ENCODE peak calls at places on chromosomes 5 and 9, in four cellular contexts. One of them, this sample, is unnamed. For H3K4me1, the result is how much of the 10 kb centered on the place peaks cover.

GRCh38 chr5:180853121-180853520 is 8.0 kb downstream of the ZFP62 start:
- DNase-seq in mammary epithelial cell: no peak
- DNase-seq in transverse colon: no peak
- DNase-seq in neural progenitor cell: no peak
- DNase-seq in this sample: no peak

GRCh38 chr9:119834064-119834620 is 464.9 kb upstream of the BRINP1 start:
- DNase-seq in neural progenitor cell: no peak
- DNase-seq in transverse colon: no peak
- DNase-seq in mammary epithelial cell: no peak
- DNase-seq in this sample: no peak

GRCh38 chr5:113546711-113547159 is 33.2 kb downstream of the YTHDC2 start:
- DNase-seq in neural progenitor cell: no peak
- DNase-seq in mammary epithelial cell: peak
- DNase-seq in transverse colon: no peak
- DNase-seq in this sample: no peak

GRCh38 chr9:86732514-86732913 is 214.8 kb downstream of the GAS1 start:
- DNase-seq in neural progenitor cell: no peak
- DNase-seq in transverse colon: no peak
- DNase-seq in mammary epithelial cell: peak
- DNase-seq in this sample: peak

GRCh38 chr5:132369471-132370240 is at the start of gene SLC22A5:
- DNase-seq in mammary epithelial cell: peak
- DNase-seq in transverse colon: peak
- DNase-seq in neural progenitor cell: peak
- DNase-seq in this sample: peak

GRCh38 chr5:124884108-124884507 is 137.7 kb upstream of the ZNF608 start:
- DNase-seq in mammary epithelial cell: no peak
- DNase-seq in transverse colon: no peak
- DNase-seq in neural progenitor cell: no peak
- DNase-seq in this sample: no peak

GRCh38 chr5:158991391-158991790 is 108.3 kb downstream of the EBF1 start:
- DNase-seq in mammary epithelial cell: no peak
- DNase-seq in neural progenitor cell: no peak
- DNase-seq in transverse colon: no peak
- DNase-seq in this sample: no peak

GRCh38 chr5:160159991-160160826 is 41.0 kb upstream of the PWWP2A start:
- DNase-seq in mammary epithelial cell: peak
- DNase-seq in neural progenitor cell: peak
- DNase-seq in transverse colon: no peak
- DNase-seq in this sample: no peak

GRCh38 chr9:76703270-76703669 is 61.0 kb upstream of the PCA3 start:
- DNase-seq in mammary epithelial cell: no peak
- DNase-seq in transverse colon: no peak
- DNase-seq in neural progenitor cell: no peak
- DNase-seq in this sample: no peak

GRCh38 chr9:75087279-75087823 is 604 bp downstream of the NMRK1 start:
- DNase-seq in mammary epithelial cell: peak
- DNase-seq in neural progenitor cell: peak
- DNase-seq in transverse colon: peak
- DNase-seq in this sample: peak

GRCh38 chr9:71079451-71079850 is 42.0 kb downstream of the TRPM3 start:
- DNase-seq in transverse colon: no peak
- DNase-seq in neural progenitor cell: no peak
- DNase-seq in mammary epithelial cell: peak
- DNase-seq in this sample: no peak

GRCh38 chr5:22780756-22781155 is 72.4 kb downstream of the CDH12 start:
- DNase-seq in transverse colon: no peak
- DNase-seq in neural progenitor cell: no peak
- DNase-seq in mammary epithelial cell: no peak
- DNase-seq in this sample: no peak

GRCh38 chr5:92544042-92544441 is 1037.0 kb downstream of the NR2F1-AS1 start:
- DNase-seq in transverse colon: no peak
- DNase-seq in mammary epithelial cell: no peak
- DNase-seq in neural progenitor cell: no peak
- DNase-seq in this sample: no peak

GRCh38 chr5:133969654-133970324 is 1.4 kb upstream of the C5orf15 start:
- DNase-seq in neural progenitor cell: no peak
- DNase-seq in transverse colon: no peak
- DNase-seq in mammary epithelial cell: no peak
- DNase-seq in this sample: no peak
- H3K4me1 ChIP-seq in neural progenitor cell: under half
- H3K4me1 ChIP-seq in transverse colon: under half
- H3K4me1 ChIP-seq in mammary epithelial cell: under half
- H3K4me1 ChIP-seq in this sample: under half

DNA sequence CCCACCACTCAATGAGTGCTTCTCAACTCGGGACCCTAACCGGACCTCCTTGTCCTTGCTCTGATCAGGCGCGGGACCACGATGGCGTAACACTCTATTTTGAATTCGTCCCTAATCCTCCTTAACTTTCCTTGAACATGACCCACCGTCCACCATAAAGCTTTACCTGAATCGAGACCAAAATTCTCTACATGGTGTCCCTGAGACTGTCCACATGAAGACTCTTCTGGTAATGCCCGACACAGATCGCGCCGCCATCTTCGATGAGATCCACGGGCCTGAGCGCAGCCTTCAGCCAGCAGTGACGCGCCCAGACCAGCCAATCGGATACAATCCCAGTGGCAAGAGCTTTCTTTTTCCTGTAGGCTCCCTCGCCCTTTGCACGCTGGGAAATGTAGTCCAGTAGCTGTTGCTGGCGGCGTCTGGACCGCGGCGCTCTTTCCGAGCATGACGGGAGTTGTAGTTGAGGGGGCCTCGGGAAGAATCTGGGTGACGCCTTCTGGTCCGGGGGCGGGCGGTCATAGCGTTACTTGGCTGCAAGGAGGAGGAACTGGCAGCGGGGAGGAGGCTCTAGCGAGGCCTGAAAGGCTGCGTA is at the start of the genes MRPL50 and ZNF189:
- DNase-seq in neural progenitor cell: peak
- DNase-seq in mammary epithelial cell: peak
- DNase-seq in transverse colon: peak
- DNase-seq in this sample: peak
- H3K4me1 ChIP-seq in neural progenitor cell: under half
- H3K4me1 ChIP-seq in mammary epithelial cell: under half
- H3K4me1 ChIP-seq in transverse colon: under half
- H3K4me1 ChIP-seq in this sample: half or more

GRCh38 chr9:92740015-92740408 is 24.6 kb downstream of the BICD2 start:
- DNase-seq in mammary epithelial cell: no peak
- DNase-seq in neural progenitor cell: no peak
- DNase-seq in transverse colon: no peak
- DNase-seq in this sample: no peak
- H3K4me1 ChIP-seq in mammary epithelial cell: half or more
- H3K4me1 ChIP-seq in neural progenitor cell: under half
- H3K4me1 ChIP-seq in transverse colon: under half
- H3K4me1 ChIP-seq in this sample: under half

GRCh38 chr5:88268414-88269184 is at the start of gene TMEM161B:
- DNase-seq in neural progenitor cell: peak
- DNase-seq in mammary epithelial cell: peak
- DNase-seq in transverse colon: peak
- DNase-seq in this sample: peak
- H3K4me1 ChIP-seq in neural progenitor cell: under half
- H3K4me1 ChIP-seq in mammary epithelial cell: under half
- H3K4me1 ChIP-seq in transverse colon: under half
- H3K4me1 ChIP-seq in this sample: under half

GRCh38 chr5:142181547-142182191 is 73.1 kb downstream of the NDFIP1 start:
- DNase-seq in neural progenitor cell: no peak
- DNase-seq in transverse colon: no peak
- DNase-seq in mammary epithelial cell: no peak
- DNase-seq in this sample: no peak

GRCh38 chr5:142178651-142179050 is 70.1 kb downstream of the NDFIP1 start:
- DNase-seq in neural progenitor cell: no peak
- DNase-seq in transverse colon: no peak
- DNase-seq in mammary epithelial cell: no peak
- DNase-seq in this sample: no peak

GRCh38 chr5:142182840-142183239 is 74.3 kb downstream of the NDFIP1 start:
- DNase-seq in mammary epithelial cell: no peak
- DNase-seq in neural progenitor cell: no peak
- DNase-seq in transverse colon: no peak
- DNase-seq in this sample: no peak

GRCh38 chr5:142179776-142180387 is 71.3 kb downstream of the NDFIP1 start:
- DNase-seq in neural progenitor cell: no peak
- DNase-seq in mammary epithelial cell: peak
- DNase-seq in transverse colon: peak
- DNase-seq in this sample: no peak

GRCh38 chr5:142181096-142181495 is 72.5 kb downstream of the NDFIP1 start:
- DNase-seq in transverse colon: peak
- DNase-seq in mammary epithelial cell: no peak
- DNase-seq in neural progenitor cell: no peak
- DNase-seq in this sample: no peak
- H3K4me1 ChIP-seq in transverse colon: under half
- H3K4me1 ChIP-seq in mammary epithelial cell: under half
- H3K4me1 ChIP-seq in neural progenitor cell: under half
- H3K4me1 ChIP-seq in this sample: under half

GRCh38 chr5:150649108-150649827 is 8.8 kb downstream of the SYNPO start:
- DNase-seq in transverse colon: no peak
- DNase-seq in mammary epithelial cell: no peak
- DNase-seq in neural progenitor cell: no peak
- DNase-seq in this sample: no peak
- H3K4me1 ChIP-seq in transverse colon: under half
- H3K4me1 ChIP-seq in mammary epithelial cell: under half
- H3K4me1 ChIP-seq in neural progenitor cell: under half
- H3K4me1 ChIP-seq in this sample: under half

GRCh38 chr5:126919566-126919965 is 110.8 kb downstream of the MARCHF3 start:
- DNase-seq in mammary epithelial cell: no peak
- DNase-seq in neural progenitor cell: no peak
- DNase-seq in transverse colon: no peak
- DNase-seq in this sample: no peak

GRCh38 chr5:126920291-126920690 is 110.1 kb downstream of the MARCHF3 start:
- DNase-seq in mammary epithelial cell: no peak
- DNase-seq in transverse colon: no peak
- DNase-seq in neural progenitor cell: no peak
- DNase-seq in this sample: no peak

GRCh38 chr5:126918624-126918957 is 111.8 kb downstream of the MARCHF3 start:
- DNase-seq in transverse colon: no peak
- DNase-seq in neural progenitor cell: no peak
- DNase-seq in mammary epithelial cell: no peak
- DNase-seq in this sample: no peak

GRCh38 chr5:126915496-126915895 is 114.9 kb downstream of the MARCHF3 start:
- DNase-seq in transverse colon: no peak
- DNase-seq in mammary epithelial cell: no peak
- DNase-seq in neural progenitor cell: no peak
- DNase-seq in this sample: no peak

GRCh38 chr5:126917918-126918623 is 112.3 kb downstream of the MARCHF3 start:
- DNase-seq in neural progenitor cell: peak
- DNase-seq in mammary epithelial cell: no peak
- DNase-seq in transverse colon: no peak
- DNase-seq in this sample: peak
- H3K4me1 ChIP-seq in neural progenitor cell: under half
- H3K4me1 ChIP-seq in mammary epithelial cell: under half
- H3K4me1 ChIP-seq in transverse colon: under half
- H3K4me1 ChIP-seq in this sample: under half

DNA sequence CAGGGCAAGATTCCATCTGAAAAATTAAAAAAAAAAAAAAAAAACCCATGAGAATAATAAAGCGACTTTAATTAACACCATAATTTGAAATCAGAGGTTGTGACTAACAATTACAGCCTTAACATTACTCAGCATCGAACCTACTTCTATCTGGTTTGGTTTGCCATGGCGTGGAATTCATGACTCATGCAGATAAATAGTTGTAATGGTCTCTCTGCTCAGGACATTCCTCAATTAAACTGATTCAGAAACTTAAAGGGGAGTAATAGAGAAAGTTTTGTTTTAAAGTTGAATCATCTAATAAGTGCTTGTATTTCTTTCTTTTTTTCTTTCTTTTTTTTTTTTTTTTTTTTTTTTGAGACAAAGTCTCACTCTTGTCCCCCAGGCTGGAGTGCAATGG is 135.5 kb downstream of the SPATA31D1 start:
- DNase-seq in mammary epithelial cell: peak
- DNase-seq in neural progenitor cell: no peak
- DNase-seq in transverse colon: no peak
- DNase-seq in this sample: no peak
- H3K4me1 ChIP-seq in mammary epithelial cell: under half
- H3K4me1 ChIP-seq in neural progenitor cell: under half
- H3K4me1 ChIP-seq in transverse colon: under half
- H3K4me1 ChIP-seq in this sample: under half

GRCh38 chr9:83433841-83434240 is 104.4 kb downstream of the FRMD3 start:
- DNase-seq in neural progenitor cell: no peak
- DNase-seq in mammary epithelial cell: no peak
- DNase-seq in transverse colon: no peak
- DNase-seq in this sample: no peak
- H3K4me1 ChIP-seq in neural progenitor cell: under half
- H3K4me1 ChIP-seq in mammary epithelial cell: under half
- H3K4me1 ChIP-seq in transverse colon: under half
- H3K4me1 ChIP-seq in this sample: half or more

This sample was measured in body of pancreas.